ENCODE peak calls at places on chromosome X, in eight cellular contexts. C is B cell; M is activated CD4-positive, CD25-positive, alpha-beta regulatory T cell treated with anti-CD3 and anti-CD28 coated beads, Interleukin-2, amount 50 U/mL, for 72 hours; O is NB4; S is neural progenitor cell; J is HFFc6; V is esophagus squamous epithelium; E is PC-3. D is an unnamed sample.

GRCh38 chrX:116436358-116436816 is at the start of gene SLC6A14:
- DNase-seq in J (no peak), C (no peak), M (no peak), E (peak; percentile 2), S (no peak), V (no peak), O (no peak), D (no peak)

GRCh38 chrX:29431895-29432294 is 783.5 kb upstream of the MAGEB2 start:
- DNase-seq in O (no peak), V (no peak), S (no peak), J (peak; percentile 0), E (peak; percentile 24), M (no peak), C (no peak), D (no peak)

GRCh38 chrX:114611018-114611619 is 27.2 kb downstream of the HTR2C start:
- DNase-seq in M (no peak), S (peak; percentile 63), V (no peak), J (peak; percentile 36), O (peak; percentile 44), C (peak; percentile 16), E (peak; percentile 65), D (no peak)

GRCh38 chrX:103453655-103454054 is 65.6 kb downstream of the RAB40A start:
- DNase-seq in J (peak; percentile 93), V (no peak), C (no peak), S (no peak), E (peak; percentile 92), M (no peak), O (no peak), D (no peak)

GRCh38 chrX:65924938-65925507 is 114.9 kb downstream of the VSIG4 start:
- DNase-seq in V (no peak), O (peak; percentile 32), E (peak; percentile 30), S (no peak), M (no peak), J (no peak), C (no peak), D (no peak)

GRCh38 chrX:68685722-68686683 is 38.5 kb downstream of the STARD8 start:
- DNase-seq in E (no peak), J (no peak), O (peak; percentile 93), S (peak; percentile 50), V (peak; percentile 1), M (no peak), C (no peak), D (peak; percentile 53)

GRCh38 chrX:130120321-130120731 is 10.0 kb upstream of the ELF4 start:
- DNase-seq in S (peak; percentile 63), M (no peak), E (no peak), C (no peak), J (no peak), V (no peak), O (peak; percentile 85), D (no peak)

GRCh38 chrX:115324194-115324593 is 34.7 kb downstream of the LUZP4 start:
- DNase-seq in O (no peak), V (no peak), C (no peak), M (no peak), J (no peak), E (peak; percentile 54), S (no peak), D (peak; percentile 22)

GRCh38 chrX:50108264-50108663 is 92.5 kb downstream of the AKAP4 start:
- DNase-seq in S (peak; percentile 41), J (no peak), V (no peak), C (no peak), E (peak; percentile 7), O (no peak), M (no peak), D (no peak)

GRCh38 chrX:109312757-109313156 is 169.1 kb downstream of the GUCY2F start:
- DNase-seq in V (no peak), S (no peak), C (no peak), E (no peak), J (no peak), M (no peak), O (no peak), D (no peak)

GRCh38 chrX:21756785-21757529 is 959 bp downstream of the SMPX start:
- DNase-seq in S (no peak), J (no peak), M (no peak), V (no peak), C (no peak), E (no peak), O (no peak), D (no peak)

GRCh38 chrX:134484039-134484438 is 24.1 kb downstream of the HPRT1 start:
- DNase-seq in S (peak; percentile 26), M (no peak), C (no peak), O (peak; percentile 59), E (peak; percentile 81), V (no peak), J (peak; percentile 55), D (no peak)

GRCh38 chrX:24647257-24648058 is at the start of gene PCYT1B:
- DNase-seq in V (peak; percentile 1), C (peak; percentile 33), M (peak; percentile 42), O (peak; percentile 85), J (peak; percentile 35), S (peak; percentile 94), E (no peak), D (peak; percentile 35)

GRCh38 chrX:40279762-40280161 is 182.0 kb upstream of the BCOR start:
- DNase-seq in J (no peak), E (no peak), C (no peak), M (no peak), V (no peak), O (no peak), S (no peak), D (no peak)

GRCh38 chrX:69539437-69539836 is 35.3 kb downstream of the NALF2 start:
- DNase-seq in S (no peak), V (no peak), O (no peak), C (peak; percentile 27), J (no peak), E (no peak), M (no peak), D (no peak)

GRCh38 chrX:11870789-11871188 is 112.8 kb downstream of the MSL3 start:
- DNase-seq in C (no peak), S (no peak), E (no peak), J (no peak), O (no peak), M (no peak), V (no peak), D (no peak)

GRCh38 chrX:106959897-106960296 is 39.7 kb downstream of the CLDN2 start:
- DNase-seq in C (no peak), E (peak; percentile 64), M (no peak), O (peak; percentile 1), S (peak; percentile 47), V (no peak), J (peak; percentile 28), D (no peak)

GRCh38 chrX:21132686-21133393 is 241.4 kb upstream of the CNKSR2 start:
- DNase-seq in E (no peak), S (no peak), O (no peak), C (no peak), V (no peak), M (no peak), J (no peak), D (no peak)

GRCh38 chrX:110734894-110735541 is 60.6 kb downstream of the CHRDL1 start:
- DNase-seq in M (no peak), O (no peak), C (no peak), J (peak; percentile 83), E (no peak), V (no peak), S (peak; percentile 29), D (no peak)

GRCh38 chrX:7146703-7147430 is 645 bp upstream of the STS start:
- DNase-seq in C (no peak), S (no peak), J (no peak), E (no peak), M (no peak), O (no peak), V (no peak), D (no peak)

GRCh38 chrX:22575161-22575845 is 302.6 kb downstream of the CBLL2 start:
- DNase-seq in O (no peak), E (peak; percentile 48), V (no peak), C (no peak), J (no peak), S (no peak), M (no peak), D (no peak)

GRCh38 chrX:1763294-1763693 is 148.4 kb downstream of the ASMT start:
- DNase-seq in E (no peak), J (no peak), C (no peak), O (no peak), M (no peak), S (no peak), V (no peak), D (no peak)

GRCh38 chrX:107626916-107627315 is 1.4 kb upstream of the PRPS1 start:
- DNase-seq in C (no peak), V (no peak), J (no peak), O (no peak), E (peak; percentile 84), S (no peak), M (no peak), D (no peak)

GRCh38 chrX:96689951-96690350 is 5.3 kb downstream of the DIAPH2 start:
- DNase-seq in J (no peak), C (no peak), S (no peak), V (no peak), M (no peak), E (no peak), O (no peak), D (no peak)

GRCh38 chrX:87679849-87680248 is 162.2 kb downstream of the KLHL4 start:
- DNase-seq in V (no peak), J (no peak), E (no peak), S (no peak), M (no peak), C (no peak), O (no peak), D (no peak)

GRCh38 chrX:108070891-108071290 is 20.5 kb downstream of the PSMD10 start:
- DNase-seq in O (no peak), J (peak; percentile 12), V (no peak), C (no peak), M (no peak), E (peak; percentile 91), S (no peak), D (no peak)

GRCh38 chrX:12955882-12956703 is 18.8 kb upstream of the TMSB4X start:
- DNase-seq in V (peak; percentile 15), S (no peak), O (peak; percentile 98), M (peak; percentile 66), E (peak; percentile 62), J (peak; percentile 31), C (peak; percentile 62), D (peak; percentile 59)

GRCh38 chrX:112043997-112044396 is 38.6 kb downstream of the TRPC5 start:
- DNase-seq in E (peak; percentile 52), V (no peak), C (no peak), O (peak; percentile 13), S (peak; percentile 64), M (no peak), J (no peak), D (no peak)

GRCh38 chrX:118974088-118974907 is at the start of gene LONRF3:
- DNase-seq in V (no peak), S (peak; percentile 27), E (peak; percentile 67), M (peak; percentile 59), J (peak; percentile 3), C (peak; percentile 64), O (peak; percentile 86), D (peak; percentile 73)

GRCh38 chrX:78106651-78106986 is 2.6 kb downstream of the PGK1 start:
- DNase-seq in O (no peak), J (no peak), S (no peak), M (no peak), V (no peak), C (no peak), E (no peak), D (no peak)

GRCh38 chrX:8084023-8084422 is 87.0 kb downstream of the VCX2 start:
- DNase-seq in E (peak; percentile 13), O (no peak), C (no peak), M (no peak), S (no peak), V (no peak), J (no peak), D (no peak)

GRCh38 chrX:150897371-150898319 is 823 bp downstream of the CD99L2 start:
- DNase-seq in S (peak; percentile 46), M (peak; percentile 44), E (peak; percentile 15), V (no peak), C (peak; percentile 44), O (peak; percentile 43), J (peak; percentile 18), D (no peak)